ENCODE peak calls at places on chromosome 18, in four cellular contexts. One of them, this sample, is unnamed.

GRCh38 chr18:8359481-8359880 is 249.8 kb upstream of the RAB12 start:
- DNase-seq in osteocyte: no peak
- DNase-seq in IMR-90: no peak
- DNase-seq in heart right ventricle: no peak
- DNase-seq in this sample: no peak

GRCh38 chr18:26457611-26458350 is 90.6 kb downstream of the KCTD1 start:
- DNase-seq in osteocyte: peak; percentile 15
- DNase-seq in IMR-90: no peak
- DNase-seq in heart right ventricle: no peak
- DNase-seq in this sample: no peak

GRCh38 chr18:48951448-48952286 is 902 bp upstream of the SMAD7 start:
- DNase-seq in IMR-90: peak; percentile 86
- DNase-seq in osteocyte: peak; percentile 94
- DNase-seq in heart right ventricle: peak; percentile 89
- DNase-seq in this sample: peak; percentile 76

GRCh38 chr18:78242796-78243195 is 736.8 kb upstream of the SALL3 start:
- DNase-seq in heart right ventricle: no peak
- DNase-seq in osteocyte: no peak
- DNase-seq in IMR-90: no peak
- DNase-seq in this sample: no peak

GRCh38 chr18:37321578-37322496 is 243.8 kb downstream of the CELF4 start:
- DNase-seq in osteocyte: no peak
- DNase-seq in heart right ventricle: no peak
- DNase-seq in IMR-90: no peak
- DNase-seq in this sample: no peak

GRCh38 chr18:63298393-63299015 is 21.1 kb downstream of the BCL2 start:
- DNase-seq in IMR-90: no peak
- DNase-seq in heart right ventricle: no peak
- DNase-seq in osteocyte: no peak
- DNase-seq in this sample: no peak

GRCh38 chr18:59546164-59546563 is 151.1 kb downstream of the CCBE1 start:
- DNase-seq in osteocyte: no peak
- DNase-seq in IMR-90: peak; percentile 94
- DNase-seq in heart right ventricle: no peak
- DNase-seq in this sample: peak; percentile 26

GRCh38 chr18:75678662-75679061 is 251.2 kb upstream of the SMIM21 start:
- DNase-seq in heart right ventricle: no peak
- DNase-seq in IMR-90: no peak
- DNase-seq in osteocyte: no peak
- DNase-seq in this sample: no peak

GRCh38 chr18:63142502-63143045 is 177.0 kb downstream of the BCL2 start:
- DNase-seq in heart right ventricle: no peak
- DNase-seq in osteocyte: no peak
- DNase-seq in IMR-90: no peak
- DNase-seq in this sample: no peak

GRCh38 chr18:9175115-9175514 is 38.5 kb downstream of the ANKRD12 start:
- DNase-seq in heart right ventricle: no peak
- DNase-seq in IMR-90: no peak
- DNase-seq in osteocyte: no peak
- DNase-seq in this sample: no peak

GRCh38 chr18:63676526-63676925 is 14.8 kb upstream of the SERPINB3 start:
- DNase-seq in heart right ventricle: no peak
- DNase-seq in osteocyte: no peak
- DNase-seq in IMR-90: no peak
- DNase-seq in this sample: no peak

GRCh38 chr18:48020337-48021250 is 90.1 kb upstream of the SMAD2 start:
- DNase-seq in heart right ventricle: no peak
- DNase-seq in osteocyte: no peak
- DNase-seq in IMR-90: no peak
- DNase-seq in this sample: no peak

GRCh38 chr18:3016584-3017292 is 3.8 kb upstream of the LPIN2 start:
- DNase-seq in osteocyte: no peak
- DNase-seq in IMR-90: no peak
- DNase-seq in heart right ventricle: no peak
- DNase-seq in this sample: no peak

GRCh38 chr18:27599202-27599829 is 414.2 kb upstream of the CHST9 start:
- DNase-seq in IMR-90: peak; percentile 28
- DNase-seq in heart right ventricle: no peak
- DNase-seq in osteocyte: no peak
- DNase-seq in this sample: peak; percentile 45

GRCh38 chr18:58249677-58250076 is 205.7 kb downstream of the NEDD4L start:
- DNase-seq in osteocyte: no peak
- DNase-seq in IMR-90: peak; percentile 17
- DNase-seq in heart right ventricle: no peak
- DNase-seq in this sample: no peak

GRCh38 chr18:10927980-10928605 is 221.3 kb downstream of the PIEZO2 start:
- DNase-seq in IMR-90: peak; percentile 37
- DNase-seq in heart right ventricle: no peak
- DNase-seq in osteocyte: no peak
- DNase-seq in this sample: no peak

GRCh38 chr18:22348521-22349316 is 69.0 kb downstream of the CTAGE1 start:
- DNase-seq in IMR-90: peak; percentile 42
- DNase-seq in heart right ventricle: peak; percentile 81
- DNase-seq in osteocyte: no peak
- DNase-seq in this sample: peak; percentile 18

GRCh38 chr18:59556265-59556664 is 141.0 kb downstream of the CCBE1 start:
- DNase-seq in osteocyte: no peak
- DNase-seq in heart right ventricle: no peak
- DNase-seq in IMR-90: peak; percentile 52
- DNase-seq in this sample: peak; percentile 61

GRCh38 chr18:58505181-58505580 is 123.7 kb downstream of the ALPK2 start:
- DNase-seq in osteocyte: no peak
- DNase-seq in heart right ventricle: no peak
- DNase-seq in IMR-90: no peak
- DNase-seq in this sample: no peak

GRCh38 chr18:26655614-26656400 is 107.5 kb upstream of the KCTD1 start:
- DNase-seq in heart right ventricle: peak; percentile 62
- DNase-seq in IMR-90: peak; percentile 11
- DNase-seq in osteocyte: no peak
- DNase-seq in this sample: peak; percentile 5

GRCh38 chr18:72674710-72675109 is 130.6 kb upstream of the CBLN2 start:
- DNase-seq in osteocyte: no peak
- DNase-seq in heart right ventricle: no peak
- DNase-seq in IMR-90: no peak
- DNase-seq in this sample: no peak

DNA sequence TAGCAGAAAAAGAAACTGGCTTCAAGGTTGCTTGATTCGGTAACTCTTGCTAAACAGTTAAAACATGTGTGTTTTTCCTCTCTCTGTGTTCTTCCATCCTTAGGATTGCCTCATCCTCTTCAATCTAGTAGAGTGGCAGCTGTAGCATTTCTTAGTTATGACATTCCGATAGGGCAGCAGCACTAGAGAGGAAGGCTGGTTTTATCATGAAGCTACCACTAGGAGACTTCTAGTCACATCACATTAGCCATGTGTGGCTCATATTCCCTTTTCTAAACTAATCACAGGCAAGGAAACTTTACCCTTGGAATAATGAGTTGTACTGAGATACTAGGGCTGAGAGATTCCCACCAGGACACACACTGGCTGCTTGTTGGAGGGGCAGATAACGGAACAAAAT is 187.6 kb downstream of the DOK6 start:
- DNase-seq in osteocyte: no peak
- DNase-seq in IMR-90: peak; percentile 5
- DNase-seq in heart right ventricle: no peak
- DNase-seq in this sample: no peak
- TF ChIP-seq CTCF in osteocyte: no peak
- TF ChIP-seq CTCF in IMR-90: no peak
- TF ChIP-seq CTCF in heart right ventricle: no peak
- TF ChIP-seq CTCF in this sample: no peak

DNA sequence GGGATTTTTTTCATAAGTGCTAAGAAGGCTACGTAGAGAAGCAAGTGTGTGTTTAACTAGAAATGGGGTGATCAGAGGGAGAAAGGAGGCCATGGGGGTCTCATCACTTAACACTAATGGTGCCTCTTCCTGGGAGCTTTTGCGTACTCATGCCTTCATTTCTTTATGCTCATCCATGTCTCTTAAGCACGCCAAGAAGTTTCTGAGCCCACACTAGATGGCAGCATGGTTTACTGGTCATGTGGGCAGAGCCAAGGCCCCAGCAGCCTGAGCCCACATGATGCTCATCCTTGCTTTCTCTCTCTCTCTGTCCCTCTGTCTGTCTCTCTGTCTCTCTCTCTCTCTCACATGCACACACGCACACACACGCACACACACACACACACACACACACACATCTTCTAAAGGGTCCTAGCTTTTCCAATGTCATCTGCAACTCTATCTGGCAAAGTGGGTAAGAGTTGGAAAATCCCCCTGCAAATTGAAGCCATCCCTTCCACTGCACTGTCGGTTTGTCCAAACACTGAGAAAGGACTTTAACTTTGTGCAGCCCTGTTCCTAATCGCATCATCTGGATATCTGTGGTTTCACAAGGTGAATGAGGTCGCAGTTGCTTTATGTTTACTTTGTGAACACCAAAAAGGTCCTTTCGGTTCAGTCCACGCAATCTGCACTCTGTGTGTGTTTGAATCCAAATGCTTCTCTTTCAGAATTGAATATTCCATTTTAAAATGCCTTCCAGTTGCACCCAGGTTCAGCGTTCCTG is 137.2 kb upstream of the CCDC68 start:
- DNase-seq in heart right ventricle: no peak
- DNase-seq in IMR-90: peak; percentile 72
- DNase-seq in osteocyte: no peak
- DNase-seq in this sample: peak; percentile 81
- TF ChIP-seq CTCF in heart right ventricle: no peak
- TF ChIP-seq CTCF in IMR-90: peak; percentile 50
- TF ChIP-seq CTCF in osteocyte: peak; percentile 59
- TF ChIP-seq CTCF in this sample: peak; percentile 69

GRCh38 chr18:55317322-55317721 is 270.7 kb downstream of the TCF4 start:
- DNase-seq in IMR-90: no peak
- DNase-seq in heart right ventricle: no peak
- DNase-seq in osteocyte: no peak
- DNase-seq in this sample: no peak
- TF ChIP-seq CTCF in IMR-90: no peak
- TF ChIP-seq CTCF in heart right ventricle: no peak
- TF ChIP-seq CTCF in osteocyte: no peak
- TF ChIP-seq CTCF in this sample: no peak

GRCh38 chr18:76927216-76927725 is 104.9 kb downstream of the ZNF236 start:
- DNase-seq in osteocyte: no peak
- DNase-seq in heart right ventricle: no peak
- DNase-seq in IMR-90: peak; percentile 56
- DNase-seq in this sample: no peak

GRCh38 chr18:76928179-76928868 is 106.0 kb downstream of the ZNF236 start:
- DNase-seq in osteocyte: no peak
- DNase-seq in heart right ventricle: no peak
- DNase-seq in IMR-90: no peak
- DNase-seq in this sample: no peak

GRCh38 chr18:76922107-76922506 is 99.8 kb downstream of the ZNF236 start:
- DNase-seq in heart right ventricle: peak; percentile 31
- DNase-seq in osteocyte: no peak
- DNase-seq in IMR-90: peak; percentile 58
- DNase-seq in this sample: peak; percentile 7

GRCh38 chr18:76920974-76921373 is 98.6 kb downstream of the ZNF236 start:
- DNase-seq in heart right ventricle: no peak
- DNase-seq in osteocyte: no peak
- DNase-seq in IMR-90: no peak
- DNase-seq in this sample: no peak

DNA sequence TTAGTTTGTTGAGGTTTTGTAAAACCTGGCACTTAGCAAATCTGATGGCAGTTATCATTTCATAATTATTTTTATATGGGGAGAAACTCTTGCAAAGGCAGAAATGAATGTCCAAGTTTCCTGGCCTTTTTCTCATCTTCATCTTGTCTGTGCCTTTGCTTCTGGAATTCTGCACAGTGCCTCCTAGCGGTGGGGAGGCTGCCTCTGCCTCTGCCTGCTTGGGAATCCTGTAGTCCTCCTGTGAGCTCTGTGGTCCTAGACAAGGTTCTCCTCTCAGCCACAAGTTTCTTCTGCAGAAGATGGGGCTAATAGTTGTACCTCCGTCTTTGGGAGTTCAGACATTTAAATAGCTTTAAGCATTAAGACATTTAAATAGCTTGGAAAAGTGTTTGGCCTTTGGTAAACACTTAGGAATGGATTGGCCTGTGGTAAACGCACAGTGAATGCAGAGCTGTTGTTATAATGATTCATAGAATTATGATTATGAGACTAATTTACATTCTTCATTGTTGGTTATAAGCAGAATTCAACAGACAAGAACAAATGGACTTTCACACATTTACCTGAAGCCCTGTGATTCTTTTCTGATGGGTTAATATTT is 101.2 kb downstream of the ZNF236 start:
- DNase-seq in IMR-90: peak; percentile 17
- DNase-seq in heart right ventricle: no peak
- DNase-seq in osteocyte: no peak
- DNase-seq in this sample: no peak
- TF ChIP-seq CTCF in IMR-90: peak; percentile 37
- TF ChIP-seq CTCF in heart right ventricle: no peak
- TF ChIP-seq CTCF in osteocyte: peak; percentile 56
- TF ChIP-seq CTCF in this sample: peak; percentile 69

DNA sequence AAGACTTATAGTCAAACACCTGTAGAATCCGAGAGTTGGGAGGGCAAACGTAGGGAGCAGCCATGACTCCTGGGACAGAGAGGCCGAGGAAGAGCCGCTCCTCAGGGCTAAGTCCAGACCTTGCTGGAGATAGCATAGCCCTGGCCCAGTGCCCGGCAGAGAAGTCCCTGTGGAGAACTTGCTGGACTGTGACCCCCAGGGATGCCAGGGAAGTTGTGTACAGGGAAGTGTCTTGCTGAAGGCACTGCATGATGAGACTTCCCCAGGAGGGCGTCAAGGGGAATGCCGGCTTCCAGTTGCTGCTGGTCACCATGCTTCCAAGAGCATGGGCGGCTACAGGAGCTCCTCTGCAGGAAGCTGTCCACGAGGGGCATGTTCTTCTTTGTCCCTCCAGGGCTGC is 8.6 kb upstream of the CNDP1 start:
- DNase-seq in IMR-90: no peak
- DNase-seq in osteocyte: no peak
- DNase-seq in heart right ventricle: peak; percentile 40
- DNase-seq in this sample: no peak
- TF ChIP-seq CTCF in IMR-90: no peak
- TF ChIP-seq CTCF in osteocyte: no peak
- TF ChIP-seq CTCF in heart right ventricle: no peak
- TF ChIP-seq CTCF in this sample: no peak

DNA sequence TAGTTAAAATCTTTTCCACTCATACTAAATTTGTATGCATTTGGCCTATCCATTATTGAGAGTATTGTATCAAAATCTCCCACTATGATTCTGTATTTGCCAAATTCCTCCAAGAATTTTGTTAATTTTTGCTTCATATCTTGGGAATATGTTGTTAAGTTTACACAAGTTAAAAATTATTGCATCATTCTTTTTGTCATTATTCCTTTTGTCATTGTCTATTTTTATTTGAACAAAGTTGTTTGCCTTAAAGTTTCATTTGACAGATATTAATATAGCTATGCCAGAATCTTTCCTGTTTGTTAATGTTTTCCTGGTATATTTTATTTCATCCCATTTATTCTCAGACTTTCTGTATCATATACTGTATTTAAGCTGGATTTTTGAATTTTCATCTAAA is 41.3 kb downstream of the LOXHD1 start:
- DNase-seq in IMR-90: no peak
- DNase-seq in osteocyte: no peak
- DNase-seq in heart right ventricle: no peak
- DNase-seq in this sample: no peak
- TF ChIP-seq CTCF in IMR-90: no peak
- TF ChIP-seq CTCF in osteocyte: no peak
- TF ChIP-seq CTCF in heart right ventricle: no peak
- TF ChIP-seq CTCF in this sample: no peak

GRCh38 chr18:34511879-34512278 is 198.2 kb upstream of the DTNA start:
- DNase-seq in IMR-90: no peak
- DNase-seq in osteocyte: no peak
- DNase-seq in heart right ventricle: no peak
- DNase-seq in this sample: no peak
- TF ChIP-seq CTCF in IMR-90: no peak
- TF ChIP-seq CTCF in osteocyte: no peak
- TF ChIP-seq CTCF in heart right ventricle: no peak
- TF ChIP-seq CTCF in this sample: no peak